ENCODE peak calls at places on chromosomes 12 and 14, in five cellular contexts. U is IMR-90, S is neuronal stem cell, I is mesenchymal stem cell, E is H1. Z is an unnamed sample.

GRCh38 chr14:53955671-53956426 is 776 bp downstream of the BMP4 start:
- DNase-seq in U (no peak), S (no peak), I (peak), E (no peak), Z (peak)

GRCh38 chr12:99066726-99067125 is 421.6 kb downstream of the APAF1 start:
- DNase-seq in U (no peak), S (no peak), I (no peak), E (no peak), Z (no peak)

GRCh38 chr12:82426081-82426480 is 67.8 kb downstream of the METTL25 start:
- DNase-seq in U (no peak), S (no peak), I (no peak), E (no peak), Z (no peak)

GRCh38 chr14:104546591-104547309 is 32.8 kb upstream of the C14orf180 start:
- DNase-seq in U (no peak), S (no peak), I (no peak), E (no peak), Z (no peak)

GRCh38 chr12:110071967-110072366 is 23.6 kb upstream of the C12orf76 start:
- DNase-seq in U (no peak), S (no peak), I (no peak), E (no peak), Z (no peak)

GRCh38 chr14:60686865-60687264 is 37.3 kb downstream of the SIX4 start:
- DNase-seq in U (no peak), S (no peak), I (no peak), E (no peak), Z (no peak)

GRCh38 chr12:48198619-48198973 is 4.5 kb downstream of the OR10AD1 start:
- DNase-seq in U (no peak), S (no peak), I (no peak), E (no peak), Z (peak)

GRCh38 chr12:99043319-99043914 is 398.3 kb downstream of the APAF1 start:
- DNase-seq in U (peak), S (peak), I (peak), E (peak), Z (peak)

GRCh38 chr14:30272848-30273563 is 286.0 kb upstream of the G2E3 start:
- DNase-seq in U (no peak), S (peak), I (no peak), E (no peak), Z (no peak)

GRCh38 chr14:76541594-76542219 is 165.8 kb downstream of the ESRRB start:
- DNase-seq in U (no peak), S (no peak), I (no peak), E (no peak), Z (no peak)

GRCh38 chr14:26200675-26201074 is 397.2 kb downstream of the NOVA1 start:
- DNase-seq in U (peak), S (no peak), I (peak), E (no peak), Z (no peak)

GRCh38 chr12:68405292-68405900 is 73.2 kb upstream of the MDM1 start:
- DNase-seq in U (no peak), S (no peak), I (no peak), E (no peak), Z (no peak)

GRCh38 chr14:99838555-99839193 is 45.5 kb downstream of the EML1 start:
- DNase-seq in U (peak), S (peak), I (peak), E (no peak), Z (peak)

GRCh38 chr12:96190403-96191170 is 3.6 kb upstream of the ELK3 start:
- DNase-seq in U (peak), S (no peak), I (peak), E (no peak), Z (no peak)
- H3K27ac ChIP-seq in U (no peak), S (no peak), I (peak), E (no peak), Z (no peak)

GRCh38 chr12:94457331-94457730 is 2.3 kb downstream of the CEP83 start:
- DNase-seq in U (no peak), S (no peak), I (no peak), E (no peak), Z (no peak)

GRCh38 chr12:94460594-94460959 is 910 bp upstream of the CEP83 start:
- DNase-seq in U (no peak), S (no peak), I (no peak), E (no peak), Z (no peak)

GRCh38 chr12:94459773-94460593 is at the start of gene CEP83:
- DNase-seq in U (peak), S (peak), I (peak), E (peak), Z (peak)

GRCh38 chr12:94458882-94459772 is 540 bp downstream of the CEP83 start:
- DNase-seq in U (peak), S (peak), I (peak), E (no peak), Z (no peak)
- H2BK5ac ChIP-seq in U (peak), S (peak), I (no peak), E (no peak), Z (no peak)

GRCh38 chr12:53625946-53626701 is at the start of gene ATF7:
- DNase-seq in U (peak), S (peak), I (peak), E (peak), Z (peak)
- H4K91ac ChIP-seq in U (peak), S (no peak), I (peak), E (peak), Z (no peak)

DNA sequence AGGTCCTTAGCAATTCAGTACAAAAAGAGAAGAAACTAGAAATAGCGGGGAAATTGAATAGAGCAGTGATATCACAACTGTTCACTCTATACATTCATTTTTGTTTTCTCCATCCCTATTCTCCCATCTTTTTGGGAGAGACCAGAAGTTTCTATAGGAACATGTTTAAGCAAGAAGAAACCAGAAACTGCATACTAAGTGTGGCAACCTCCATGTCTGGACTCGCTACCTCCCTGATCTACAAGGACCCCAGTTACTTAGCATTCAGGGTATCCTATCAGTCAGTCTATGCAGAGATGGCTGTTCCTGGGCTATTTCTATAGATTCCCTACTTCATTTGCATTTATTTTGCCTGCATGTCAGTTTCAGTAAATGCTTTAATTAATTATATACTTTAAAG is 178.6 kb downstream of the PHLDA1 start:
- DNase-seq in U (no peak), S (no peak), I (no peak), E (no peak), Z (no peak)
- H3K27ac ChIP-seq in U (no peak), S (no peak), I (no peak), E (no peak), Z (no peak)

Z was measured in H9.